ENCODE peak calls at places on chromosomes 2 and 18, in five cellular contexts. H is CD8-positive, alpha-beta T cell; T is right atrium auricular region; F is uterus; J is esophagus squamous epithelium. C is an unnamed sample. For H3K27me3, the result is how much of the 10 kb centered on the place peaks cover.

GRCh38 chr2:113806217-113806913 is 49.9 kb upstream of the SLC35F5 start:
- DNase-seq in H (no peak), T (no peak), F (no peak), J (no peak), C (no peak)

GRCh38 chr2:120631719-120632118 is 103.9 kb upstream of the GLI2 start:
- DNase-seq in H (no peak), T (no peak), F (no peak), J (no peak), C (no peak)

GRCh38 chr2:1455466-1455865 is 42.2 kb downstream of the TPO start:
- DNase-seq in H (no peak), T (no peak), F (no peak), J (no peak), C (no peak)

GRCh38 chr18:37253424-37254255 is 312.0 kb downstream of the CELF4 start:
- DNase-seq in H (no peak), T (no peak), F (no peak), J (no peak), C (no peak)

GRCh38 chr18:34942975-34943374 is 98.2 kb upstream of the MAPRE2 start:
- DNase-seq in H (no peak), T (no peak), F (no peak), J (no peak), C (no peak)

GRCh38 chr2:113105047-113105446 is 22.4 kb upstream of the IL1RN start:
- DNase-seq in H (no peak), T (no peak), F (no peak), J (no peak), C (no peak)

GRCh38 chr2:85888020-85888744 is 608 bp downstream of the ST3GAL5 start:
- DNase-seq in H (peak), T (no peak), F (no peak), J (no peak), C (peak)

GRCh38 chr18:27014841-27015240 is 149.3 kb upstream of the AQP4 start:
- DNase-seq in H (no peak), T (no peak), F (no peak), J (no peak), C (no peak)

GRCh38 chr2:6909431-6910385 is 7.5 kb upstream of the RNF144A start:
- DNase-seq in H (peak), T (no peak), F (no peak), J (no peak), C (peak)

GRCh38 chr2:234632527-234633391 is 135.9 kb upstream of the ARL4C start:
- DNase-seq in H (no peak), T (no peak), F (no peak), J (no peak), C (no peak)

GRCh38 chr2:63590621-63591408 is 2.1 kb downstream of the MDH1 start:
- DNase-seq in H (no peak), T (no peak), F (no peak), J (no peak), C (no peak)
- H3K4me3 ChIP-seq in H (no peak), T (peak), F (no peak), J (no peak), C (peak)

GRCh38 chr2:215740071-215740470 is 273.3 kb downstream of the MREG start:
- DNase-seq in H (no peak), T (no peak), F (no peak), J (no peak), C (no peak)

GRCh38 chr2:215737496-215737895 is 275.9 kb downstream of the MREG start:
- DNase-seq in H (no peak), T (no peak), F (no peak), J (no peak), C (no peak)

GRCh38 chr2:215731108-215731507 is 282.2 kb downstream of the MREG start:
- DNase-seq in H (no peak), T (no peak), F (no peak), J (no peak), C (no peak)

GRCh38 chr2:215738360-215738759 is 275.0 kb downstream of the MREG start:
- DNase-seq in H (no peak), T (no peak), F (no peak), J (no peak), C (no peak)

DNA sequence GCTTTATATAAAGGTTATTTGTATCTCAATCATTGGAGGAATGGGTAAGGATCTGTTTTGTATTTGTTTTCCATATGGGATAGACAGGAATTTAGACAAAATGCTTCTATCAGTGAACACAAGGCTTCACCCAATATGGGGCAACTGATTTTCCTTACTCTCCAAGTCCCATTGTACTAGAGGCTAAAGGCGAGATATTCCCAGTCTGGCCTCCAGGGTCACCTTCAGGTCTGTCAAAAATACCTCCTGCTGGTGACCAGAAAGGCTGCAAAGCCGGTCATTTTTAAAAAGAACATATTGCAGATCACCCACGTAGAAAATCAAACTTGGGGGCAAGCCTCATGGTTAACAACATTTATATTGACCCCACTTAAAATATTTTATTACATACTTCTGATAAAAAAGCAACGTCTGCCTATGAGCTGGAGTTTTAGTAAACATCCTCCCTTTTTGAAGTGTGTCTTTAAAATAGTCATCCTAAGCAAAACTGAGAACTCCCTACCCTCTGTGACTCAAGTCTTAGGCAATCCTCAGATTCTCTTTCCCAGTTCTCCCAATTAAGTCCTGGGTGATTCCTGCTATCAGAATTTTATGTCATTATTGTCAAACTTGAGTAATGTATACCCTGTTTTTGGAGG is 276.6 kb downstream of the MREG start:
- DNase-seq in H (no peak), T (no peak), F (no peak), J (no peak), C (no peak)
- TF ChIP-seq CTCF in H (no peak), T (no peak), F (no peak), J (no peak), C (no peak)

DNA sequence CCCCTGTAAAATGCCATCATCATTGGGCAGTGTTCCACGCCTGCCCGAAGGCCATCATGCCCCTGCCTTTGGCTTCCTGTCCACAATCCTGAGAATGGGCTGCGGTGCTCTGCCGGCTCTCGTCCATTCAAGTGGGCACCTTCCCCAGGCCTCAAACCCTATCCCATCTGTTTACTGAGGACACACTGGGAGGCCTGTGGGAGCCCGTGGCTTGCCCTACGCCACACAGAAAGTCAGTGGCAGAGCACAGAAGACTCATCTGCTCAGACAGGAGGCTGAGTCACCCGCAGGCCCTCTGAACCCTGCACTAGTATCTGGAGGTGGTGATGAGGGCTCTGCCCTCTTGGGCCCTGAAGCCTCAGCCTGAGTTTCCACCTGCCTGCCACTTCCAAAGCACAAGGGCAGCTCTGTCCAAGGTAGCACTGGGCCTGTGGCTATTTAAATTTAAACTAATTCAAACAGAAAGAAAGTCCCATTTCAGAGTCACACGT is 19.1 kb upstream of the ANKRD53 start:
- DNase-seq in H (no peak), T (no peak), F (no peak), J (no peak), C (no peak)
- H3K27me3 ChIP-seq in H (under half), T (under half), F (under half), J (half or more), C (under half)

DNA sequence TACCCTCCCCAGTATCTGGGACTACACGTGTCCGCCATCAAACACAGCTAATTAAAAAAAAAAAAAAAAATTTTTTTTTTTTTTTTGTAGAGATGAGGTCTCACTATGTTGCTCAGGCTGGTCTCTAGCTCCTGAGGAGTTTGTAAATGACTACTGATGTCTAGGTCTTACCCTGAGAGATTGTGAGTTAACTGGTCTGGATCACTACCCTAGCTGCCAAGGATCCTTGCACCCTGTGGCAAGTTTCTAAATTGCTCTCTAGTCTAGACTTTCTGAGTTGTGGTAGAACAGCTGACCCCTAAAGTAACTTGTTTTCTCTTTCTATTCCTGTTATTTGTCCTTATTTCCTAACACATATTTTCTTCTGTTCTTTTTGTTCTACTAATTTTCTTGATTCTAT is 44.5 kb downstream of the ABHD3 start:
- DNase-seq in H (no peak), T (no peak), F (no peak), J (no peak), C (no peak)
- H3K4me3 ChIP-seq in H (no peak), T (no peak), F (no peak), J (no peak), C (no peak)

DNA sequence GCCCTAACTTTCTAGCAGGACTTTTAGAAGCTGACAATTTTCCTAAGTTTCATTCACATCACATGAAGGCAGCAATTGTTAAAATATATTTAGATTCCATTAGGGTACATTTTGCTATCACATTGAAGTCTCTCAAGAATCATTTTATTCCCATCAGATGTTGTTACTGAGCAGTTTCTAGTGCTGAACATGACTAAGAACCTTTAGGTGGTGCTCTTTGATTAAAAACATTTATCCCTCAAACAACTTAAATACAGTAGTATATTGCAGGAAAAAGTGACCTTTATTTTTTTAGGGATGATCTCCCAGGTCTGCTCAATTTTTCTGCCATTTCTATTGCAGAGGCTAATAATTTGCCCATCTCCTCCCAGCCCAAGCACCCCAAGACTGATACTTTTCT is 22.9 kb upstream of the NARS1 start:
- DNase-seq in H (no peak), T (no peak), F (no peak), J (no peak), C (no peak)
- TF ChIP-seq CTCF in H (no peak), T (peak), F (peak), J (no peak), C (no peak)

GRCh38 chr2:26914286-26914962 is 56.0 kb upstream of the MAPRE3 start:
- DNase-seq in H (no peak), T (no peak), F (no peak), J (no peak), C (no peak)

GRCh38 chr2:26914963-26915310 is 55.5 kb upstream of the MAPRE3 start:
- DNase-seq in H (no peak), T (no peak), F (no peak), J (no peak), C (no peak)

GRCh38 chr2:26916128-26916692 is 54.2 kb upstream of the MAPRE3 start:
- DNase-seq in H (no peak), T (no peak), F (no peak), J (no peak), C (no peak)

GRCh38 chr2:26915316-26915715 is 55.1 kb upstream of the MAPRE3 start:
- DNase-seq in H (no peak), T (no peak), F (no peak), J (no peak), C (no peak)

GRCh38 chr2:26917135-26917836 is 53.2 kb upstream of the MAPRE3 start:
- DNase-seq in H (no peak), T (peak), F (no peak), J (no peak), C (no peak)
- H3K27me3 ChIP-seq in H (under half), T (under half), F (under half), J (half or more), C (under half)